ENCODE peak calls at places on chromosomes 1 and 21, in nine cellular contexts. V, X, D, F, J, S, N, Z and O are unnamed samples.

GRCh38 chr1:77889240-77889637 is 815 bp downstream of the NEXN start:
- DNase-seq in F (peak; percentile 52), S (no peak), J (no peak), N (no peak), X (no peak), D (peak; percentile 83), Z (no peak), V (no peak), O (peak; percentile 73)

GRCh38 chr1:70353641-70354331 is 736 bp downstream of the ANKRD13C start:
- DNase-seq in X (peak; percentile 31), V (peak; percentile 27), S (no peak), F (peak; percentile 38), Z (peak; percentile 84), N (no peak), D (peak; percentile 76), J (no peak), O (peak; percentile 74)

GRCh38 chr1:72285074-72285425 is 2.7 kb upstream of the NEGR1 start:
- DNase-seq in Z (no peak), D (no peak), J (no peak), V (no peak), X (peak; percentile 33), S (no peak), N (peak; percentile 20), F (peak; percentile 2), O (peak; percentile 87)

GRCh38 chr1:154629160-154630073 is 21.4 kb upstream of the ADAR start:
- DNase-seq in D (peak; percentile 35), Z (no peak), X (no peak), F (no peak), N (no peak), J (no peak), V (no peak), S (no peak), O (peak; percentile 10)

GRCh38 chr21:17146426-17146825 is 366.4 kb upstream of the CXADR start:
- DNase-seq in F (no peak), S (no peak), X (no peak), N (no peak), J (no peak), D (no peak), V (no peak), Z (no peak), O (no peak)

GRCh38 chr1:221851341-221851740 is 109.5 kb upstream of the DUSP10 start:
- DNase-seq in J (no peak), X (no peak), V (no peak), F (no peak), D (no peak), S (no peak), Z (no peak), N (no peak), O (peak; percentile 14)

GRCh38 chr1:26477446-26478152 is 5.4 kb downstream of the HMGN2 start:
- DNase-seq in V (no peak), F (no peak), Z (peak; percentile 25), S (no peak), J (peak; percentile 38), N (no peak), D (no peak), X (no peak), O (peak; percentile 33)

GRCh38 chr21:41419921-41420862 is 5.8 kb upstream of the MX1 start:
- DNase-seq in N (peak; percentile 86), D (peak; percentile 87), F (peak; percentile 59), X (peak; percentile 81), J (peak; percentile 79), V (no peak), Z (peak; percentile 82), S (peak; percentile 92), O (peak; percentile 86)

GRCh38 chr1:55402676-55403464 is 187.7 kb upstream of the USP24 start:
- DNase-seq in N (no peak), S (no peak), F (no peak), Z (no peak), X (no peak), V (no peak), D (peak; percentile 22), J (no peak), O (no peak)

GRCh38 chr1:45583264-45583665 is 576 bp upstream of the NASP start:
- DNase-seq in F (peak; percentile 97), J (peak; percentile 98), X (peak; percentile 96), D (peak; percentile 98), S (peak; percentile 97), N (peak; percentile 94), V (peak; percentile 97), Z (peak; percentile 99), O (peak; percentile 99)

GRCh38 chr1:174232761-174233160 is 73.4 kb downstream of the RABGAP1L start:
- DNase-seq in V (no peak), F (no peak), D (no peak), Z (no peak), N (no peak), X (no peak), S (no peak), J (no peak), O (no peak)

GRCh38 chr1:202505356-202505755 is 156.9 kb downstream of the PPP1R12B start:
- DNase-seq in V (no peak), D (peak; percentile 95), Z (no peak), S (no peak), J (no peak), N (no peak), F (peak; percentile 23), X (peak; percentile 18), O (peak; percentile 92)

GRCh38 chr1:158180741-158181576 is at the start of gene CD1D:
- DNase-seq in V (no peak), Z (peak; percentile 20), F (peak; percentile 77), S (peak; percentile 86), X (no peak), J (peak; percentile 66), N (peak; percentile 21), D (peak; percentile 74), O (peak; percentile 82)

GRCh38 chr1:189350983-189351616 is 1126.6 kb downstream of the BRINP3 start:
- DNase-seq in V (no peak), D (no peak), S (no peak), F (no peak), Z (no peak), J (no peak), X (no peak), N (no peak), O (no peak)

GRCh38 chr1:242162179-242162578 is 163.3 kb upstream of the MAP1LC3C start:
- DNase-seq in Z (no peak), V (no peak), F (no peak), N (no peak), X (no peak), S (no peak), D (no peak), J (no peak), O (no peak)

GRCh38 chr1:219757890-219758289 is 145.0 kb upstream of the ZC3H11B start:
- DNase-seq in S (no peak), N (peak; percentile 19), V (no peak), X (no peak), D (peak; percentile 20), J (no peak), F (no peak), Z (no peak), O (peak; percentile 56)

GRCh38 chr21:42191978-42192595 is 26.9 kb upstream of the ABCG1 start:
- DNase-seq in S (no peak), F (no peak), V (no peak), N (no peak), Z (no peak), J (no peak), D (no peak), X (no peak), O (no peak)

GRCh38 chr1:77950873-77951272 is 28.0 kb downstream of the FUBP1 start:
- DNase-seq in X (no peak), V (peak; percentile 22), S (no peak), N (no peak), F (no peak), D (no peak), Z (peak; percentile 26), J (peak; percentile 27), O (no peak)

GRCh38 chr1:46187106-46187869 is 10.9 kb downstream of the POMGNT1 start:
- DNase-seq in D (no peak), N (no peak), F (no peak), X (no peak), V (no peak), S (no peak), J (no peak), Z (no peak), O (no peak)

GRCh38 chr1:206931709-206932108 is 10.0 kb upstream of the FCMR start:
- DNase-seq in X (no peak), V (no peak), F (no peak), D (no peak), Z (peak; percentile 66), S (no peak), N (no peak), J (peak; percentile 25), O (no peak)
- TF ChIP-seq CTCF in X (no peak), V (peak; percentile 51), F (no peak), D (peak; percentile 11), Z (peak; percentile 41), S (no peak), N (no peak), J (peak; percentile 33), O (peak; percentile 16)

DNA sequence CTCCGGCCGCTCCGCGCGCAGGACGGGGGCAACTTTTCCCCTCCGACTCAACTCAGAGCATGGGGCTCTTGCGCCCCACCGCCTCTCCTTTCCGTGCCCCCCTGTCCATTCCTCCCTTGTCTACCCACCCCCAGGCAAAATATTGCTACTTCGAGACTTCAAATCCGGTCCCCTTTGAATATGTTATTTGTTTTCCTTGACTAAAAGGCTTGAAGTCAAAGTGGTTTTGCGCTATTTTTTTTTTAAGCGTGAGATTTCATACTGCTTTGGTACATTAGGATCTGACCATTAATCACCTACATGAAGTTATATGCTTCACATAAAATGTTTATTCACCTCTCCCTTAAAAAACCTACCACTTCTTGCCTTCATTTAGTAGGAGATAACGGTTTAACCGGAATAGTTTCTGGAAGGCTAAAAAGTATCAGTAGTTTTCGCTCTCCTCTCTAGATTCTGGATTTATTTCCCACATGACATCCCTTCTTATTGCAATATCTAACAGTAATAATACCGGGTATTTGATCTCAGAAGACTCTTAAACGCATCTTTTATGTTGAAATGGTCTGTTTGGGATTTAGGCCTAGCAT is 1.5 kb downstream of the NFIA start:
- DNase-seq in X (no peak), J (no peak), S (no peak), Z (no peak), N (no peak), V (no peak), D (peak; percentile 30), F (no peak), O (no peak)
- H3K4me3 ChIP-seq in X (peak overlapping the region; percentile 89), J (peak overlapping the region; percentile 83), S (peak overlapping the region; percentile 85), Z (no peak overlapping the region), N (peak overlapping the region; percentile 71), V (peak overlapping the region; percentile 60), D (peak overlapping the region; percentile 78), F (peak overlapping the region; percentile 64), O (peak overlapping the region; percentile 77)

DNA sequence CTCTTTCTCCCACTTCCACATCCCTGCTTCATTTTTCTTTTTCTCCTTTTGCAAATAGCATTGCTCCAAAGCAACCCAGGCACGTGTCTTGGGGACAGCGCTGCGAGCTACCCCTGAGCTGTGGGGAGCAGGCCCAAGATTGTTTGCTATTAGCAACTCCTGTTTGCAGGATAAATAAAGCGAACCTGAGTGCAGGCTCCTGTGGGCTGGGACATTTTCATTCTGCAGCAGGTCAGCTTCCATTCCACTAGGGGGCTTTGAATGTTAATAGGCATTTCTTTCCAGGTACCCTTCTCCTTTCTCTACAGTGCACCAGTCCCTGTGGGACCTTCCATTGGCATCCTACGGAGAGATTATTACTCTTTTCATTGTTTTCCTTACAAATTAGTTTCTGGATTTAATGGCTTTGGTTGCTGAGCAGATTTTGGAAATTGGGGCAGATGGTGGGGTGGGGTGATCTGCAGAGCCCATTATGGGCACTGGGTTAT is 54.0 kb downstream of the OLFML3 start:
- DNase-seq in X (no peak), D (peak; percentile 16), J (peak; percentile 24), Z (peak; percentile 23), F (peak; percentile 70), N (no peak), S (no peak), V (no peak), O (peak; percentile 54)
- TF ChIP-seq CTCF in X (no peak), D (peak; percentile 58), J (peak; percentile 71), Z (peak; percentile 49), F (peak; percentile 79), N (no peak), S (peak; percentile 54), V (peak; percentile 54), O (peak; percentile 79)

GRCh38 chr1:172089768-172090510 is 248.6 kb downstream of the DNM3 start:
- DNase-seq in Z (peak; percentile 77), D (peak; percentile 73), J (peak; percentile 30), F (peak; percentile 67), V (peak; percentile 25), X (no peak), N (peak; percentile 41), S (peak; percentile 81), O (peak; percentile 84)
- H3K4me3 ChIP-seq in Z (no peak overlapping the region), D (no peak overlapping the region), J (no peak overlapping the region), F (no peak overlapping the region), V (no peak overlapping the region), X (no peak overlapping the region), N (no peak overlapping the region), S (no peak overlapping the region), O (no peak overlapping the region)